ENCODE peak calls at places on chromosomes 12 and 14, in ten cellular contexts. C is heart right ventricle; I is H9; B is psoas muscle; X is CD8-positive, alpha-beta T cell; Y is HL-60; M is tibial artery; L is WTC11; N is astrocyte of the cerebellum; A is fibroblast of pulmonary artery. W is an unnamed sample.

GRCh38 chr12:84912191-84913142 is at the start of gene SLC6A15:
- DNase-seq in C (no peak), I (peak; percentile 89), B (peak; percentile 24), X (no peak), Y (no peak), M (peak; percentile 45), L (peak; percentile 87), N (peak; percentile 58), A (peak; percentile 89), W (peak; percentile 81)

GRCh38 chr14:21940887-21941855 is 267.6 kb upstream of the OR4E1 start:
- DNase-seq in C (no peak), I (peak; percentile 38), B (no peak), X (peak; percentile 28), Y (no peak), M (no peak), L (peak; percentile 36), N (no peak), A (peak; percentile 18), W (peak; percentile 31)

GRCh38 chr12:130715996-130716917 is at the start of gene RIMBP2:
- DNase-seq in C (no peak), I (peak; percentile 83), B (no peak), X (no peak), Y (no peak), M (peak; percentile 16), L (peak; percentile 55), N (no peak), A (peak; percentile 8), W (peak; percentile 77)

GRCh38 chr12:75666126-75666979 is 154.9 kb upstream of the KRR1 start:
- DNase-seq in C (no peak), I (no peak), B (no peak), X (no peak), Y (no peak), M (no peak), L (no peak), N (no peak), A (peak; percentile 29), W (peak; percentile 8)

GRCh38 chr12:9378430-9378835 is 170.2 kb upstream of the PZP start:
- DNase-seq in C (no peak), I (peak; percentile 63), B (no peak), X (no peak), Y (no peak), M (no peak), L (peak; percentile 41), N (no peak), A (no peak), W (peak; percentile 32)

GRCh38 chr12:3110579-3110978 is 33.4 kb downstream of the TSPAN9 start:
- DNase-seq in C (no peak), I (no peak), B (no peak), X (no peak), Y (no peak), M (no peak), L (no peak), N (no peak), A (no peak), W (no peak)

GRCh38 chr12:10501031-10501430 is 4.7 kb upstream of the EIF2S3B start:
- DNase-seq in C (no peak), I (no peak), B (no peak), X (no peak), Y (no peak), M (no peak), L (no peak), N (peak; percentile 11), A (peak; percentile 30), W (no peak)

GRCh38 chr14:99872786-99873440 is 79.7 kb downstream of the EML1 start:
- DNase-seq in C (no peak), I (no peak), B (no peak), X (no peak), Y (no peak), M (no peak), L (peak; percentile 36), N (peak; percentile 81), A (no peak), W (no peak)

GRCh38 chr12:24898606-24899005 is 50.3 kb downstream of the BCAT1 start:
- DNase-seq in C (no peak), I (no peak), B (no peak), X (no peak), Y (no peak), M (no peak), L (no peak), N (no peak), A (peak; percentile 48), W (no peak)

GRCh38 chr14:100370003-100370402 is 46.9 kb downstream of the SLC25A47 start:
- DNase-seq in C (no peak), I (no peak), B (no peak), X (no peak), Y (no peak), M (no peak), L (no peak), N (no peak), A (no peak), W (no peak)

GRCh38 chr12:67270622-67271021 is 1.5 kb downstream of the CAND1 start:
- DNase-seq in C (no peak), I (no peak), B (no peak), X (no peak), Y (no peak), M (no peak), L (no peak), N (no peak), A (no peak), W (no peak)
- TF ChIP-seq CTCF in C (no peak), I (no peak), B (no peak), X (no peak), Y (no peak), M (no peak), L (no peak), N (no peak), A (no peak), W (no peak)

GRCh38 chr14:96359959-96360358 is 3.2 kb downstream of the ATG2B start:
- DNase-seq in C (no peak), I (no peak), B (no peak), X (no peak), Y (no peak), M (no peak), L (no peak), N (no peak), A (no peak), W (no peak)

GRCh38 chr14:96362071-96362964 is 823 bp downstream of the ATG2B start:
- DNase-seq in C (no peak), I (no peak), B (no peak), X (peak; percentile 66), Y (peak; percentile 35), M (peak; percentile 28), L (peak; percentile 30), N (no peak), A (peak; percentile 54), W (peak; percentile 18)

GRCh38 chr14:96363751-96364336 is 518 bp downstream of the GSKIP start:
- DNase-seq in C (no peak), I (peak; percentile 46), B (peak; percentile 15), X (peak; percentile 46), Y (no peak), M (peak; percentile 27), L (peak; percentile 45), N (no peak), A (peak; percentile 65), W (peak; percentile 33)

GRCh38 chr14:96364911-96365310 is 1.6 kb downstream of the GSKIP start:
- DNase-seq in C (no peak), I (no peak), B (no peak), X (no peak), Y (no peak), M (no peak), L (no peak), N (no peak), A (no peak), W (no peak)

DNA sequence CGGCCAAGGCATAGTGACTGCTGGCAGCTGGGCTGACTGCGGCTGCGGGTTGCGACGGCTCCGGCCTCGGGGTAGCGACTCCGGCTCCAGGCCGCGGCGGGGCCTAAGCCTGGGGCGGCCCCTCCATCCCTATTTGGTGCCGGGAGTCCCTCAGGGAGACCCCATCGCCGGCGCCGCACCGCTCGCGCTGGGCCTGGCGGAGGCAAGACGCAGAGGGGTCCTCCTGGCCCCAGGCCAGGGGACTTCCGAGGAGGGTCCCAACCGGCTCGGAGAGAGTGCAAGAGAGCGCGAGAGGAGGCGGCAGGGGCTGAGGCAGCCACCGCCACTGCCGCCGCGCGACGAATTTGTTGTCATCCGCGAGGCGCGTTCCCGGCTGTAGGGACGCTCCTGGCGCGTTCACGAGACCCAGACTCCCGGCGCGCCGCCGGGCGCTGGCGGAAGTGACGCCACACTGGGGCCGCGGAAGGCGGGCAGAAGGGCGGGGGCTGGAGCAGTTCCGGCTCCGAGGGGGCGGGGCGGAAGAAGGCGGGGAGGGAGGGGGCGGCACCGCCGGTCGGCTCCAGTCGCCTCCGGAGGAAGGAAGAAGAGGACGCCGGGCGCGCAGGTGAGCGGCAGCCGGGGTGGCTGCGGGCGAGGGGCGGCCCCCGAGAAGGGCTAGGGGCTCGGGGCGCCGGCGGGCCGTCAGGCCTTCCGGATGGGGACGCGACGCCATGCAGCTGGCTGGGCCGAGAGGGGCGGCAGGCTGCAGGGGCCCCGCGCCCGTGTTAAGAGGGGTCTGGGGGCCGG is at the start of the genes ATG2B and GSKIP:
- DNase-seq in C (peak; percentile 97), I (peak; percentile 93), B (peak; percentile 95), X (peak; percentile 96), Y (peak; percentile 79), M (peak; percentile 91), L (peak; percentile 97), N (peak; percentile 68), A (peak; percentile 87), W (peak; percentile 97)
- TF ChIP-seq CTCF in C (no peak), I (no peak), B (no peak), X (no peak), Y (no peak), M (no peak), L (no peak), N (no peak), A (no peak), W (no peak)

GRCh38 chr12:1471224-1471623 is 123.2 kb downstream of the FBXL14 start:
- DNase-seq in C (no peak), I (no peak), B (no peak), X (no peak), Y (no peak), M (no peak), L (no peak), N (no peak), A (no peak), W (no peak)

GRCh38 chr12:1473418-1473817 is 121.0 kb downstream of the FBXL14 start:
- DNase-seq in C (peak; percentile 27), I (no peak), B (no peak), X (peak; percentile 56), Y (peak; percentile 25), M (no peak), L (no peak), N (no peak), A (no peak), W (no peak)

GRCh38 chr12:1470051-1470450 is 124.3 kb downstream of the FBXL14 start:
- DNase-seq in C (no peak), I (no peak), B (no peak), X (no peak), Y (no peak), M (peak; percentile 40), L (no peak), N (no peak), A (peak; percentile 16), W (no peak)

GRCh38 chr12:1474567-1475153 is 119.7 kb downstream of the FBXL14 start:
- DNase-seq in C (no peak), I (no peak), B (no peak), X (no peak), Y (no peak), M (no peak), L (no peak), N (peak; percentile 80), A (peak; percentile 85), W (no peak)

GRCh38 chr12:1474059-1474537 is 120.3 kb downstream of the FBXL14 start:
- DNase-seq in C (no peak), I (no peak), B (no peak), X (no peak), Y (no peak), M (no peak), L (no peak), N (peak; percentile 88), A (peak; percentile 90), W (no peak)
- TF ChIP-seq CTCF in C (no peak), I (no peak), B (no peak), X (no peak), Y (no peak), M (no peak), L (no peak), N (no peak), A (no peak), W (no peak)

GRCh38 chr12:51536159-51536558 is 54.9 kb upstream of the SCN8A start:
- DNase-seq in C (no peak), I (no peak), B (no peak), X (no peak), Y (no peak), M (no peak), L (no peak), N (no peak), A (peak; percentile 27), W (no peak)
- TF ChIP-seq CTCF in C (no peak), I (peak; percentile 49), B (no peak), X (no peak), Y (no peak), M (no peak), L (no peak), N (peak; percentile 20), A (peak; percentile 17), W (no peak)